ENCODE peak calls at places on chromosomes 3 and 15, in four cellular contexts. P, W, M and Z are unnamed samples.

GRCh38 chr15:81001180-81002003 is 669 bp downstream of the TLNRD1 start:
- DNase-seq in M (peak), W (peak), P (peak), Z (peak)

GRCh38 chr3:111739241-111739952 is 119.7 kb upstream of the PHLDB2 start:
- DNase-seq in P (peak), M (no peak), W (no peak), Z (peak)

GRCh38 chr15:72230197-72231065 is 559 bp downstream of the PKM start:
- DNase-seq in W (peak), M (peak), P (peak), Z (peak)

GRCh38 chr3:11478167-11478566 is 165.5 kb downstream of the VGLL4 start:
- DNase-seq in W (no peak), P (no peak), M (no peak), Z (no peak)

GRCh38 chr15:72198410-72199270 is 1.1 kb upstream of the GRAMD2A start:
- DNase-seq in M (no peak), P (no peak), W (no peak), Z (no peak)

GRCh38 chr15:82056900-82057825 is 11.3 kb upstream of the MEX3B start:
- DNase-seq in M (no peak), P (no peak), W (peak), Z (no peak)

GRCh38 chr3:194930439-194931204 is 244.9 kb downstream of the FAM43A start:
- DNase-seq in P (peak), W (no peak), M (no peak), Z (no peak)

GRCh38 chr3:24379936-24380335 is 114.7 kb downstream of the THRB start:
- DNase-seq in W (no peak), M (no peak), P (no peak), Z (peak)

DNA sequence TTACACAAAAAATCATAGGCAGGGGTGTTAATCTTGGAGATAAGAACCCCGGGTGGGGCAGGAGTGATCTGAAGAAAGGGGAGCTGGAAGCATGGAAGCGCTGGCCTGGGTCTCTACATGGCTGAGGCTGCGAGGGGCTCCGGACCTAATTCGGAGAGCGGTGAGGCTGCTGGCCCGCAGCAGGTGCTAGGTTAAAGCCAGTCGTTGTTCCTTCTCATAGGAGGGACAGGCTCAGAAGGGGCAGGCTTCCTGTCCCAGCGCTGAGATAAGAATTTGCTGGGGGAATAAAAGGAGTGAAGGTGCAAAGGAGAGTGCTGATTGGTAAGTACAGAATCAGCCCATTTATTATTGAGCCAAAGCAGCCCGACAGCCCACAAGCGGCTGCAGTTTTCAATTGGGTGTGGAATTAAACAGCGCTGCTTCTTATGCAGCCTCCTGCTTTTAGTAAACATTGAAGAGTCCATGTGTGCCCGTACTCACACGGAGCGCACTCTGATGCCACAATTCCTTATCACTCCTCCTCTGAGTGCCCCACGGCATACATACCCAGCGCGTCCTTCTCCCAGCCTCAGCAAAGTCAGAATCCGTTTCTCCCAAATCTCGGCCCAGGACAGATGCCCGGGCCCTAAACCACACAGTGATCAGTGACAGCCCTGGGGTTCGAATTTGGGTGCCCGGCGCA is 17.1 kb downstream of the CHST13 start:
- DNase-seq in P (no peak), W (no peak), M (no peak), Z (no peak)
- H3K4me3 ChIP-seq in P (no peak), W (no peak), M (no peak), Z (no peak)

GRCh38 chr15:66748320-66748779 is 46.3 kb downstream of the SMAD6 start:
- DNase-seq in W (no peak), P (peak), M (no peak), Z (no peak)
- H3K4me3 ChIP-seq in W (no peak), P (no peak), M (no peak), Z (no peak)

GRCh38 chr3:72595376-72595775 is 252.9 kb downstream of the SHQ1 start:
- DNase-seq in M (no peak), P (no peak), W (no peak), Z (no peak)

GRCh38 chr3:72590732-72591192 is 257.5 kb downstream of the SHQ1 start:
- DNase-seq in W (peak), P (no peak), M (no peak), Z (no peak)

GRCh38 chr3:72594615-72595215 is 253.5 kb downstream of the SHQ1 start:
- DNase-seq in W (no peak), P (no peak), M (no peak), Z (no peak)

GRCh38 chr3:72593881-72594397 is 254.3 kb downstream of the SHQ1 start:
- DNase-seq in P (peak), M (peak), W (no peak), Z (no peak)

DNA sequence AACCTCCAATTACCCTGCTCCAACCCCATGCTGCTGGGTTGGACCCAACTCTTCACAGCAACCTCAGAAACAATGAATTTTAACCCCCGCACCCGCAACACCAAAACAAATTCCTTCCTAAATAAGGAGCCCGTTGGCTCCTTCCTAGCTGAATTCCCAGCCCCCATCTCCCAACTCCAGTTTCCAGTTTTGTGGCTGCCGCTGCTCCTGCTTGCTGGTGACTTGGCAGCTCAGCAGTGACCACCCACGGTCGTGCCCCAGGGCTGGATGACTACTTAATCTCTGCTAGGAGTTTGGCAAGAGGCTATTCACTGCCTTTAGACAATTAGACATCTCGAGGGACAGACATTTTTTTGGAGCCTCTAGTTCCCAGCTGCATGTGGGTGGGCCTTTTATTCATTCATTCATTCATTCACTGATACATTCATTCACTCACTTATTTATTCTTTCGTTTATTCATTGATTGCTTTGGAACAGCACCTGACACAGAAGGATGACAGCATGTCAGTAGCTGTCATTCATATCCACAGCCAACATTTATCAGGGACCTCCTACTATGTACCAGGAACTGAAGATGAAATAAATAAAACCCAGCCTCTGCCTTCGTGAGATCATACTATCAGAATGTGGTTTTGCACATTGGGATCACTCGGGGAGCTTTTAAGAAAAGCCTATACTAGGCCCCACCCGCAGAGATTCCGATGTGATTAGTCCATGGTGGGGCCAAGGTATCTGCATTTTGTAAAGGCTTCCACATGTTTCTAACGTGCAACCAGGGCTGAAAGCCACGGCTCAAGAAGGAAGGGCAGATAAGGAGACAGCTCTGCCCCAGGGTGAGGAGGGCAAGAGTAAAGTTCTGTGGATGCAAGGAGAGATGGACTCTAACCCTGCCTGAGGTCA is 256.5 kb downstream of the SHQ1 start:
- DNase-seq in M (no peak), W (peak), P (peak), Z (peak)
- H3K4me3 ChIP-seq in M (no peak), W (peak), P (no peak), Z (no peak)

DNA sequence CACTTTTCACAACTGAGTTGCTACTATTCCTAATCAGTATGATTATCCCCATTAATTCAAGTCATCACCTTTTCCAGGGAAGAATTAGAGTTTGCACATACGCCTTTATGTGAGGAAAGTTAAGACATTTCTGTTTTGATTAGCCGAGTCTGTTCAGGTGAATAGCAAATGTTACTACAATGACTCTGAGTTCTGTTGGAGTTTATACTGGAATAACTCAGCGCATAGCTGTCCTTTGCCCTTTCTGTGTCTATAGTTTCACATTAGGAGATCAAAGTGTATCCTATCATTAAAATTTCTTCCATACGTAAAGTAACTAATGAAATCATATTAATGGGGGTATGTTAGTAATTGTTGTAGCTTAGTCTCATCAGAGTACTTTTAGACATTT is 4.9 kb downstream of the RAB8B start:
- DNase-seq in M (no peak), W (no peak), P (no peak), Z (no peak)
- H3K4me3 ChIP-seq in M (no peak), W (no peak), P (no peak), Z (no peak)